ENCODE peak calls at places on chromosome 1, in ten cellular contexts. One of them, this sample, is unnamed.

GRCh38 chr1:63848764-63849548 is 75.1 kb downstream of the ROR1 start:
- DNase-seq in HT1080: no peak
- DNase-seq in activated CD4-positive, alpha-beta T cell treated with anti-CD3 and anti-CD28 coated beads for 4 hours: no peak
- DNase-seq in heart left ventricle: no peak
- DNase-seq in NCI-H1105 treated with DMSO at 0.1 percent for 48 hours: no peak
- DNase-seq in breast epithelium: no peak
- DNase-seq in NCI-H345: no peak
- DNase-seq in uterus: no peak
- DNase-seq in COR-L47: no peak
- DNase-seq in T-helper 17 cell: no peak
- DNase-seq in this sample: no peak

GRCh38 chr1:13536612-13537011 is 22.8 kb upstream of the LRRC38 start:
- DNase-seq in HT1080: no peak
- DNase-seq in activated CD4-positive, alpha-beta T cell treated with anti-CD3 and anti-CD28 coated beads for 4 hours: no peak
- DNase-seq in heart left ventricle: no peak
- DNase-seq in NCI-H1105 treated with DMSO at 0.1 percent for 48 hours: no peak
- DNase-seq in breast epithelium: no peak
- DNase-seq in NCI-H345: no peak
- DNase-seq in uterus: no peak
- DNase-seq in COR-L47: no peak
- DNase-seq in T-helper 17 cell: no peak
- DNase-seq in this sample: no peak

GRCh38 chr1:213988639-213989070 is 882 bp downstream of the PROX1 start:
- DNase-seq in HT1080: no peak
- DNase-seq in activated CD4-positive, alpha-beta T cell treated with anti-CD3 and anti-CD28 coated beads for 4 hours: no peak
- DNase-seq in heart left ventricle: no peak
- DNase-seq in NCI-H1105 treated with DMSO at 0.1 percent for 48 hours: peak
- DNase-seq in breast epithelium: no peak
- DNase-seq in NCI-H345: no peak
- DNase-seq in uterus: no peak
- DNase-seq in COR-L47: peak
- DNase-seq in T-helper 17 cell: no peak
- DNase-seq in this sample: no peak

GRCh38 chr1:47399138-47399840 is 16.8 kb upstream of the FOXE3 start:
- DNase-seq in HT1080: no peak
- DNase-seq in activated CD4-positive, alpha-beta T cell treated with anti-CD3 and anti-CD28 coated beads for 4 hours: no peak
- DNase-seq in heart left ventricle: no peak
- DNase-seq in NCI-H1105 treated with DMSO at 0.1 percent for 48 hours: no peak
- DNase-seq in breast epithelium: no peak
- DNase-seq in NCI-H345: no peak
- DNase-seq in uterus: no peak
- DNase-seq in COR-L47: no peak
- DNase-seq in T-helper 17 cell: no peak
- DNase-seq in this sample: no peak

GRCh38 chr1:113615425-113615824 is 143.9 kb downstream of the PHTF1 start:
- DNase-seq in HT1080: peak
- DNase-seq in activated CD4-positive, alpha-beta T cell treated with anti-CD3 and anti-CD28 coated beads for 4 hours: no peak
- DNase-seq in heart left ventricle: no peak
- DNase-seq in NCI-H1105 treated with DMSO at 0.1 percent for 48 hours: no peak
- DNase-seq in breast epithelium: no peak
- DNase-seq in NCI-H345: no peak
- DNase-seq in uterus: no peak
- DNase-seq in COR-L47: no peak
- DNase-seq in T-helper 17 cell: no peak
- DNase-seq in this sample: no peak

GRCh38 chr1:21904725-21905520 is 32.2 kb downstream of the HSPG2 start:
- DNase-seq in HT1080: peak
- DNase-seq in activated CD4-positive, alpha-beta T cell treated with anti-CD3 and anti-CD28 coated beads for 4 hours: peak
- DNase-seq in heart left ventricle: no peak
- DNase-seq in NCI-H1105 treated with DMSO at 0.1 percent for 48 hours: no peak
- DNase-seq in breast epithelium: peak
- DNase-seq in NCI-H345: no peak
- DNase-seq in uterus: peak
- DNase-seq in COR-L47: no peak
- DNase-seq in T-helper 17 cell: no peak
- DNase-seq in this sample: peak

GRCh38 chr1:61420909-61421835 is 303.8 kb downstream of the TM2D1 start:
- DNase-seq in HT1080: no peak
- DNase-seq in activated CD4-positive, alpha-beta T cell treated with anti-CD3 and anti-CD28 coated beads for 4 hours: no peak
- DNase-seq in heart left ventricle: no peak
- DNase-seq in NCI-H1105 treated with DMSO at 0.1 percent for 48 hours: no peak
- DNase-seq in breast epithelium: no peak
- DNase-seq in NCI-H345: no peak
- DNase-seq in uterus: no peak
- DNase-seq in COR-L47: no peak
- DNase-seq in T-helper 17 cell: no peak
- DNase-seq in this sample: no peak

GRCh38 chr1:156582388-156583022 is 3.0 kb downstream of the TTC24 start:
- DNase-seq in HT1080: no peak
- DNase-seq in activated CD4-positive, alpha-beta T cell treated with anti-CD3 and anti-CD28 coated beads for 4 hours: no peak
- DNase-seq in heart left ventricle: no peak
- DNase-seq in NCI-H1105 treated with DMSO at 0.1 percent for 48 hours: no peak
- DNase-seq in breast epithelium: no peak
- DNase-seq in NCI-H345: no peak
- DNase-seq in uterus: no peak
- DNase-seq in COR-L47: no peak
- DNase-seq in T-helper 17 cell: no peak
- DNase-seq in this sample: no peak

GRCh38 chr1:201013031-201013485 is 10.5 kb downstream of the KIF21B start:
- DNase-seq in HT1080: no peak
- DNase-seq in activated CD4-positive, alpha-beta T cell treated with anti-CD3 and anti-CD28 coated beads for 4 hours: no peak
- DNase-seq in heart left ventricle: no peak
- DNase-seq in NCI-H1105 treated with DMSO at 0.1 percent for 48 hours: no peak
- DNase-seq in breast epithelium: no peak
- DNase-seq in NCI-H345: no peak
- DNase-seq in uterus: no peak
- DNase-seq in COR-L47: no peak
- DNase-seq in T-helper 17 cell: no peak
- DNase-seq in this sample: no peak

GRCh38 chr1:84691139-84691783 is 1.0 kb upstream of the SSX2IP start:
- DNase-seq in HT1080: no peak
- DNase-seq in activated CD4-positive, alpha-beta T cell treated with anti-CD3 and anti-CD28 coated beads for 4 hours: no peak
- DNase-seq in heart left ventricle: no peak
- DNase-seq in NCI-H1105 treated with DMSO at 0.1 percent for 48 hours: no peak
- DNase-seq in breast epithelium: no peak
- DNase-seq in NCI-H345: no peak
- DNase-seq in uterus: no peak
- DNase-seq in COR-L47: no peak
- DNase-seq in T-helper 17 cell: no peak
- DNase-seq in this sample: no peak

GRCh38 chr1:38250356-38250755 is 203.8 kb upstream of the POU3F1 start:
- DNase-seq in HT1080: no peak
- DNase-seq in activated CD4-positive, alpha-beta T cell treated with anti-CD3 and anti-CD28 coated beads for 4 hours: no peak
- DNase-seq in heart left ventricle: no peak
- DNase-seq in NCI-H1105 treated with DMSO at 0.1 percent for 48 hours: no peak
- DNase-seq in breast epithelium: no peak
- DNase-seq in NCI-H345: no peak
- DNase-seq in uterus: no peak
- DNase-seq in COR-L47: no peak
- DNase-seq in T-helper 17 cell: no peak
- DNase-seq in this sample: no peak